ENCODE peak calls at places on chromosome 3, in five cellular contexts. D, N, O, S and V are unnamed samples.

GRCh38 chr3:46881819-46882376 is 4.4 kb downstream of the PTH1R start:
- DNase-seq in O (no peak), N (peak; percentile 81), D (no peak), S (no peak), V (no peak)

GRCh38 chr3:69116897-69117296 is 5.5 kb downstream of the LMOD3 start:
- DNase-seq in S (no peak), N (no peak), O (no peak), D (no peak), V (no peak)

GRCh38 chr3:86782271-86782670 is 208.7 kb downstream of the VGLL3 start:
- DNase-seq in N (no peak), O (peak; percentile 14), S (no peak), D (no peak), V (no peak)

GRCh38 chr3:11120091-11120845 is 34.0 kb upstream of the HRH1 start:
- DNase-seq in N (no peak), S (no peak), D (no peak), O (peak; percentile 67), V (no peak)

GRCh38 chr3:165645191-165645590 is 192.0 kb downstream of the BCHE start:
- DNase-seq in D (no peak), O (no peak), S (no peak), N (no peak), V (no peak)

GRCh38 chr3:11624161-11624560 is 19.6 kb downstream of the VGLL4 start:
- DNase-seq in O (peak; percentile 80), S (no peak), D (no peak), N (no peak), V (no peak)

GRCh38 chr3:166013073-166013679 is 176.0 kb upstream of the BCHE start:
- DNase-seq in N (no peak), D (no peak), S (peak; percentile 3), O (peak; percentile 56), V (no peak)

GRCh38 chr3:50184242-50184978 is 7.0 kb upstream of the GNAT1 start:
- DNase-seq in O (no peak), D (no peak), N (no peak), S (no peak), V (no peak)

GRCh38 chr3:37028329-37028728 is 35.0 kb downstream of the MLH1 start:
- DNase-seq in N (no peak), O (no peak), D (no peak), S (no peak), V (no peak)

GRCh38 chr3:6449099-6449498 is 411.8 kb upstream of the GRM7 start:
- DNase-seq in S (no peak), N (no peak), D (no peak), O (no peak), V (no peak)

GRCh38 chr3:25033407-25034029 is 394.5 kb upstream of the RARB start:
- DNase-seq in O (peak; percentile 38), D (no peak), S (peak; percentile 60), N (peak; percentile 87), V (no peak)

GRCh38 chr3:53016236-53016635 is 29.6 kb downstream of the SFMBT1 start:
- DNase-seq in D (no peak), S (no peak), O (no peak), N (no peak), V (no peak)

GRCh38 chr3:44929782-44930181 is 46.2 kb downstream of the ZDHHC3 start:
- DNase-seq in N (no peak), S (no peak), O (no peak), D (no peak), V (no peak)

GRCh38 chr3:194879991-194880939 is 194.6 kb downstream of the FAM43A start:
- DNase-seq in O (peak; percentile 55), N (peak; percentile 38), S (no peak), D (no peak), V (peak; percentile 37)

GRCh38 chr3:10855871-10856662 is 40.0 kb downstream of the SLC6A11 start:
- DNase-seq in D (no peak), O (peak; percentile 1), N (peak; percentile 72), S (peak; percentile 25), V (no peak)

GRCh38 chr3:120177151-120177550 is 82.9 kb upstream of the GSK3B start:
- DNase-seq in N (peak; percentile 79), O (peak; percentile 91), D (no peak), S (peak; percentile 65), V (peak; percentile 77)

GRCh38 chr3:147428396-147429153 is 19.4 kb downstream of the ZIC1 start:
- DNase-seq in N (no peak), O (no peak), D (no peak), S (no peak), V (no peak)

GRCh38 chr3:25348996-25349576 is 79.0 kb upstream of the RARB start:
- DNase-seq in D (no peak), O (no peak), N (no peak), S (no peak), V (no peak)

GRCh38 chr3:103083848-103084631 is 649.2 kb downstream of the ZPLD1 start:
- DNase-seq in N (no peak), O (no peak), D (no peak), S (no peak), V (no peak)

GRCh38 chr3:149466192-149466591 is 8.3 kb upstream of the TM4SF4 start:
- DNase-seq in O (peak; percentile 95), N (peak; percentile 63), D (no peak), S (no peak), V (no peak)

GRCh38 chr3:196624008-196624790 is 15.3 kb upstream of the NRROS start:
- DNase-seq in N (no peak), O (no peak), S (no peak), D (no peak), V (no peak)

GRCh38 chr3:114660124-114660523 is 366.3 kb downstream of the TIGIT start:
- DNase-seq in D (no peak), O (peak; percentile 55), S (no peak), N (no peak), V (no peak)

GRCh38 chr3:184289426-184289938 is 9.6 kb upstream of the PSMD2 start:
- DNase-seq in S (peak; percentile 74), D (peak; percentile 28), O (peak; percentile 60), N (peak; percentile 94), V (no peak)

GRCh38 chr3:141441381-141442365 is 45.2 kb upstream of the RASA2 start:
- DNase-seq in N (peak; percentile 91), S (peak; percentile 73), O (peak; percentile 84), D (peak; percentile 42), V (no peak)
- TF ChIP-seq CTCF in N (peak; percentile 96), S (peak; percentile 61), O (peak; percentile 93), D (peak; percentile 61), V (peak; percentile 89)

GRCh38 chr3:66572090-66572632 is 71.3 kb upstream of the LRIG1 start:
- DNase-seq in D (no peak), N (no peak), O (no peak), S (no peak), V (no peak)

GRCh38 chr3:66574091-66574490 is 73.3 kb upstream of the LRIG1 start:
- DNase-seq in N (no peak), O (no peak), D (no peak), S (no peak), V (no peak)

GRCh38 chr3:66577804-66578203 is 77.0 kb upstream of the LRIG1 start:
- DNase-seq in N (no peak), S (no peak), D (no peak), O (no peak), V (no peak)

DNA sequence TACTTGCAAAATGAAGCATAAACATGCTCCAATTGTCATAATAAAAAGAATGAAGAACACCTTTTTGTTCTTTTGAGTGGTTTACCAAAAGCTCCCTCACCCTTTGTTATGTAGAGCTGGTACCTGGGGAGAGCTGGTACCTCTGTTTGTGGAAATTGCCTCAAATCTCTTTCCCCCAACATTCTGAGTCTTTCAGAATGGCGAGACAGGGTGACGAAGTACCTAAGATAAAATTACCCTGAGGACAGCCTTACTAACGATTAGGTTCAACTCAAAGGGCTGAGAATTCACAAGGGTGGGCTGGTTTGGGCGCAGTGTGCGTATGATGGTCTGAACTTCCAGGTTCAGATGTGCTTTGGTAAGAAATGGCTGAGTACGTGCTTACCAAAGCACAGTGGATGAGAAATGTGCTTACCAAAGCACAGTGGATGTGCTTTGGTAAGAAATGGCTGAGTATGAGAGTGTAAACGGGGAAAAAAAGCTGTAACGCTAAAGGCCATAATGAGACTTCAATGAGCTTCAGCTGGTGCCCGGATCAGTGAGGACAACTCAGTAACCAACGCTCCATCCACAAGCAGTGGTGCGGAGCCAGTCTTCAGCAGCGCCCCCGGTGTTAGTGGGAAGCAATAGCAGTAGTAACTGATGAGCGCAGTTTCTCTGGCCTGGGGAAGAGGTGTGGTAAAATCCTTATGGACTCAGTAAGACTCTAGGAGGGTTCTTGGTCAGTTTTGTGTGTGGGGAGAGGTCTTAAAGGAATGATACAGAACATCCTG is 72.3 kb upstream of the LRIG1 start:
- DNase-seq in S (peak; percentile 5), D (no peak), N (peak; percentile 95), O (peak; percentile 8), V (no peak)
- TF ChIP-seq CTCF in S (no peak), D (no peak), N (peak; percentile 92), O (peak; percentile 40), V (peak; percentile 70)

DNA sequence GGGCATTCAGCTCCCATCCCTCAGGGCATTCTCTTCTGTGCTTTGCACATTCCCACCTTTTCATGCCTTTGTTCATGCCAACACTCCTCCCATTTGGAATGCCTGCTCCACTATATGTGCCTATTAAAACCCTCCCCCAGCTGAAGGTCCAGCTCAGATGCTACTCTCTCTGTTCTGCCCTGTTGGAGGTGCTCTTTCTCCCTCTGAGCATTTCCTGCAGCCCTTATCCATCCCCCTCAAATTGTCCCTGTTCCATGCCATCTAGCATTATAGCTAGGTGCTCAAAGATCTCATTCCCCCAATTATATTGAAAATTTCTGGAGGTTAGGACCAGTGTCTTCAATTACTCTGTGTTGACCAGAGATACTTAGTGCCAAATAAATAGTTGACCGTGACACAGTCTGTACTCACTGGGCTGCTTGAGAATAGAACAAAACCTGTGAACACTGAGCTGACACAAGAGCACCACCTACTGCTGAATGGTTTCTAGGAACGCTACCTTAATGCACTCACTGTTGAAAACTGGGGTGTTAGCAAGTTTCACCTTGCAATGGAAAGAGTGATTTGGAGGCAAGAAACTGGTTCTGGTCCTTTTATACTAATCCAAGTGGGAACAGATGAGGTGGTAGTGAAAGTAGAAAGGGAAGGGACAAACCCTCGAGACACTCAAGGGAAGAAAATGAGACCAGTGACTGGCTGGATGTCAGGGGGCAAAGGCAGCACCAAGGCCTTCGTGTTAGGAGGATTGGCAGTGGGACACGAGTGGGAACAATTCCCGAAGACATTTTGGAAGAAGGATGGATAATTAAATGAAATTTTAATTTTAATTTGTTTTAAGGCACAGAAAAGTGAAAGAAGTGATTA is 289.8 kb upstream of the ROPN1 start:
- DNase-seq in N (peak; percentile 69), S (peak; percentile 43), D (no peak), O (peak; percentile 76), V (no peak)
- TF ChIP-seq CTCF in N (peak; percentile 82), S (peak; percentile 75), D (no peak), O (peak; percentile 63), V (peak; percentile 68)

DNA sequence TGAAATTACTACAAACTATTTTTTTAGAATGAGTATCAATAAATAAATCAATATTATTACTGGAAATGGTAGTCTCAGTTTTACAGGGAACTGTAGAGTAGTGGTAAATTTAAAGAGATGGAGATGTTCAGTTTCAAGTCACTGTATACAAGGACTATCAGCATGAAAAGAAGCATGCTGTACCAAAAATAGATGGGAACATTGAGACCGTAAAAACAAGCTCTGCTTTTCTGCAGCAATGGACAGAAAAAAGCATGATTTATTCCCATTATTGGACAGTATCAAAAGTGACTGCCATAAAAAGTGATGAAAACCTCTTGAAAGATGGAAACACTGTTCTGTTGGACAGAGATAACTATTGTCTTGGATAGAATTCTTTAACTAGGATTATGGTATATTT is 187.2 kb downstream of the EPHA6 start:
- DNase-seq in O (no peak), S (no peak), D (no peak), N (no peak), V (no peak)
- TF ChIP-seq CTCF in O (no peak), S (no peak), D (no peak), N (no peak), V (no peak)

GRCh38 chr3:8095724-8096123 is 405.9 kb upstream of the LMCD1 start:
- DNase-seq in S (peak; percentile 6), N (peak; percentile 84), O (no peak), D (no peak), V (no peak)
- TF ChIP-seq CTCF in S (no peak), N (peak; percentile 71), O (no peak), D (no peak), V (peak; percentile 34)